ENCODE peak calls at places on chromosomes 11 and 22, in nine cellular contexts. X is astrocyte of the spinal cord, S is GM10248, R is GM12865, I is Calu3, U is nephron progenitor cell, L is colonic mucosa, Y is cardiac fibroblast, N is upper lobe of right lung. W is an unnamed sample.

GRCh38 chr11:3001496-3001895 is 9.4 kb upstream of the NAP1L4 start:
- DNase-seq in X (no peak), S (no peak), R (no peak), I (no peak), U (no peak), L (no peak), Y (no peak), N (peak), W (no peak)

GRCh38 chr22:17896552-17896951 is 122.3 kb upstream of the BID start:
- DNase-seq in X (peak), S (no peak), R (no peak), I (no peak), U (peak), L (no peak), Y (peak), N (no peak), W (peak)

GRCh38 chr11:2382927-2383822 is 6.1 kb downstream of the CD81 start:
- DNase-seq in X (no peak), S (no peak), R (no peak), I (no peak), U (no peak), L (no peak), Y (peak), N (no peak), W (peak)

GRCh38 chr22:32584650-32585049 is 110.0 kb downstream of the FBXO7 start:
- DNase-seq in X (peak), S (no peak), R (no peak), I (no peak), U (no peak), L (no peak), Y (peak), N (no peak), W (no peak)

GRCh38 chr11:110337570-110338193 is 41.3 kb upstream of the RDX start:
- DNase-seq in X (peak), S (no peak), R (peak), I (peak), U (no peak), L (no peak), Y (peak), N (no peak), W (no peak)

GRCh38 chr11:20362481-20362880 is 1.0 kb upstream of the HTATIP2 start:
- DNase-seq in X (no peak), S (no peak), R (no peak), I (no peak), U (no peak), L (no peak), Y (no peak), N (no peak), W (no peak)

GRCh38 chr11:101960231-101960630 is 43.9 kb upstream of the ANGPTL5 start:
- DNase-seq in X (no peak), S (no peak), R (no peak), I (no peak), U (no peak), L (no peak), Y (peak), N (no peak), W (no peak)

GRCh38 chr22:38781033-38781432 is 12.9 kb downstream of the DNAL4 start:
- DNase-seq in X (no peak), S (no peak), R (no peak), I (no peak), U (no peak), L (no peak), Y (no peak), N (no peak), W (no peak)

GRCh38 chr11:46290598-46291309 is 13.3 kb downstream of the CREB3L1 start:
- DNase-seq in X (peak), S (no peak), R (no peak), I (peak), U (peak), L (peak), Y (peak), N (peak), W (no peak)

GRCh38 chr22:20464096-20464614 is 26.5 kb upstream of the SCARF2 start:
- DNase-seq in X (no peak), S (peak), R (peak), I (no peak), U (no peak), L (no peak), Y (no peak), N (peak), W (no peak)

GRCh38 chr11:11813288-11813962 is 28.3 kb upstream of the USP47 start:
- DNase-seq in X (peak), S (no peak), R (no peak), I (peak), U (no peak), L (no peak), Y (peak), N (no peak), W (no peak)

GRCh38 chr22:30891781-30892180 is 76.8 kb downstream of the MORC2 start:
- DNase-seq in X (no peak), S (no peak), R (no peak), I (no peak), U (no peak), L (no peak), Y (no peak), N (peak), W (no peak)

GRCh38 chr11:68749501-68750196 is 1.7 kb downstream of the TESMIN start:
- DNase-seq in X (peak), S (no peak), R (no peak), I (no peak), U (no peak), L (no peak), Y (peak), N (no peak), W (peak)

GRCh38 chr11:99015634-99016454 is 4.9 kb upstream of the CNTN5 start:
- DNase-seq in X (peak), S (peak), R (peak), I (no peak), U (peak), L (no peak), Y (peak), N (no peak), W (no peak)

GRCh38 chr11:99019676-99020075 is 1.1 kb upstream of the CNTN5 start:
- DNase-seq in X (no peak), S (no peak), R (no peak), I (no peak), U (peak), L (no peak), Y (no peak), N (no peak), W (peak)

GRCh38 chr11:99020324-99021225 is at the start of gene CNTN5:
- DNase-seq in X (peak), S (peak), R (peak), I (peak), U (peak), L (peak), Y (peak), N (peak), W (peak)
- TF ChIP-seq CTCF in X (no peak), S (no peak), R (no peak), I (no peak), U (no peak), L (no peak), Y (no peak), N (no peak), W (no peak)

GRCh38 chr11:61572913-61573312 is 8.0 kb downstream of the SYT7 start:
- DNase-seq in X (no peak), S (no peak), R (no peak), I (no peak), U (no peak), L (no peak), Y (no peak), N (no peak), W (no peak)

GRCh38 chr11:61574611-61575010 is 6.3 kb downstream of the SYT7 start:
- DNase-seq in X (no peak), S (no peak), R (no peak), I (no peak), U (no peak), L (no peak), Y (no peak), N (no peak), W (peak)

GRCh38 chr11:61578819-61579218 is 2.1 kb downstream of the SYT7 start:
- DNase-seq in X (no peak), S (no peak), R (no peak), I (no peak), U (no peak), L (no peak), Y (no peak), N (no peak), W (no peak)

GRCh38 chr11:61577383-61578118 is 3.3 kb downstream of the SYT7 start:
- DNase-seq in X (no peak), S (no peak), R (no peak), I (no peak), U (peak), L (no peak), Y (no peak), N (no peak), W (peak)

DNA sequence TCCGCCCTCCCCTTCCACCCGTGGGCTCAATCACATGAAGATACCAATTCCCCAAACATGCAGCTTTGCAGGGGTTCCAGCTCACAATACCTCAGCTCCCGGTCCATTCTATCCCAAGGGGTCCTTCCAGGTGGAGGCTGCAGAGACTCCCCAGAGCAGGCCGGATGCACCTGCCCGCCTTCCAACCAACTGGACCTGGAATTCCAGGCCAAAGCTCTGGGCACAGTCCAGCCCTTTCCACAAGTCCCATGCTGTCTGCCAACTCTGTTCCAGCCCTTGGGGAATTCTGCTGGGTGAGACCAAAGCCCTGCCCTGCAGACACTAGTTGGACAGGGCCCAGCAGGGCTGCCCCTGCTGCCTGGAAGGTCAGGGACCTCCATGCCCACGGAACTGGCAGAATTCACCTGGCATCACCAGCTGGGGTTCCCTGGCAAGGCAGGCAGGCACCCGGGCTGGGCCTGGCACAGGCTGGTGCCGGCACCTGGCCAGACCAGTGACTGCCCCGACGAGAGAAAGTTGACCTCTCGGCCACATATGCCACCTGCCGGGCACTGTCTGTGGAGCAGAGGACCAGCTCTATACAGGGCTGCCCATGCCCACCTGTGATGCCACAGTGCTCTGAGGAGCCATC is 4.9 kb downstream of the SYT7 start:
- DNase-seq in X (no peak), S (no peak), R (no peak), I (no peak), U (no peak), L (no peak), Y (no peak), N (no peak), W (no peak)
- TF ChIP-seq CTCF in X (no peak), S (no peak), R (no peak), I (no peak), U (no peak), L (no peak), Y (no peak), N (no peak), W (no peak)

GRCh38 chr11:125371451-125371935 is 124.6 kb downstream of the FEZ1 start:
- DNase-seq in X (no peak), S (no peak), R (no peak), I (no peak), U (peak), L (no peak), Y (no peak), N (peak), W (no peak)
- TF ChIP-seq CTCF in X (no peak), S (no peak), R (no peak), I (no peak), U (no peak), L (no peak), Y (no peak), N (no peak), W (no peak)

DNA sequence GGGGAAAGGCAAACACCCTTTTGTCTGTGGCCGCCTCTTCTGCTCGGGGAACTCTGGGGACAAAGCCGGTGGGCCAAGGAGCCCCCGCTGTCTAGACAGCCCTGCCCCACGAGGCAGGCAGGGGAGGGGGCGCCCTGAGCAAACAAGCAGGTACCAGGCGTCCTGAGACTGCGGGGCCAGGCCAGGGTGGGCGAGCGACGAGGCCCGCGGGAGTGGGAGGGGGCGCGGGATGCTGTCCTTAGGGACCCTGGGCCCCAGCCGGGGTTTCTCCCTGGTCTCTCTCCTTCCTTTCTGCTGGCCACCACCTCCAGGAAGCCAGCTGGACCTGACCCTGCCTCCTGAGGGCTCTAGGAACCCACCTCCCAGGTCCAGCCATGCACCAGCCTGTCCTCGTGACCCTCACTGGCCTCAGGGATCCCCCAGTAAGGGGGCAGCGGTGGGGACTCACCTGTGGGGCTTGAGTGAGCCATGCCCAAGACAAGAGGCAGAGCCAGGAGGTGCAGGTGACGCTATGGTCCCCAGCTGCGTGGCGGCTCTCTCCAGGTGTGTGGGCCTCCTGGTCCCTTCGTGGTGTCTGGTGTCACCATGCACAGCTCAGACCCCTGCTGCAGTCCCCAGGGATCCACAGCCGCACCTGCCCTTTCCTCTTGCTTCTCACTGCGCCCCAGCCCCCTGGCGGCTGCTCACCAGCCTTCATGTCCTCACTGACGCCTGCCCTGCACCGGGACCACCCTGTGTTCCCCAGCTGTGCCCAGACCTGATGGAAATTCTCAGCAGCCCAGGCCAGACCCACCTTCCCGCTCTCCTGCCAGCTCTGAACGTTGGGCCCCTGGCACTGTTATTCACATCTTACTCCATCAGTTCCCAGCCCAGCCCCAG is 26.5 kb upstream of the MUC5AC start:
- DNase-seq in X (no peak), S (peak), R (no peak), I (no peak), U (no peak), L (no peak), Y (no peak), N (no peak), W (no peak)
- TF ChIP-seq CTCF in X (no peak), S (no peak), R (no peak), I (no peak), U (no peak), L (no peak), Y (no peak), N (no peak), W (no peak)

W was measured in glutamatergic neuron.